ENCODE peak calls at places on chromosomes 5 and 9, in eight cellular contexts. E is upper lobe of left lung; V is MG63; N is NCI-H2029 treated with DMSO at 0.1 percent for 48 hours; D is CD4-positive, alpha-beta memory T cell; H is non-pigmented ciliary epithelial cell; S is GM23248; P is stimulated activated CD4-positive, alpha-beta T cell treated with anti-CD3 and anti-CD28 coated beads, Interleukin-1b, Interleukin-23, amount 100 ng/mL, for 1 hour. K is an unnamed sample.

GRCh38 chr5:65539827-65540226 is 23.1 kb downstream of the CENPK start:
- DNase-seq in V (no peak), N (no peak), D (no peak), S (peak), E (no peak), P (no peak), H (no peak), K (no peak)

GRCh38 chr5:159826351-159827222 is 89.7 kb upstream of the ADRA1B start:
- DNase-seq in P (no peak), E (peak), V (peak), S (peak), N (peak), H (peak), D (no peak), K (no peak)

GRCh38 chr9:125262217-125262991 is 778 bp downstream of the GAPVD1 start:
- DNase-seq in S (peak), E (no peak), D (peak), N (no peak), V (no peak), P (no peak), H (no peak), K (no peak)

GRCh38 chr9:130320697-130321080 is 55.1 kb downstream of the HMCN2 start:
- DNase-seq in S (no peak), P (no peak), V (no peak), E (peak), N (no peak), D (no peak), H (no peak), K (no peak)

GRCh38 chr5:157744055-157745011 is 821 bp downstream of the LSM11 start:
- DNase-seq in E (peak), D (peak), P (no peak), H (no peak), V (peak), S (peak), N (no peak), K (no peak)

GRCh38 chr5:124232517-124232916 is 513.9 kb downstream of the ZNF608 start:
- DNase-seq in H (no peak), P (no peak), S (no peak), V (no peak), E (no peak), N (no peak), D (no peak), K (no peak)

GRCh38 chr9:125674981-125675973 is 31.7 kb downstream of the MAPKAP1 start:
- DNase-seq in E (no peak), N (peak), V (no peak), S (peak), P (no peak), D (no peak), H (peak), K (peak)

GRCh38 chr9:104025945-104026344 is 68.2 kb upstream of the SMC2 start:
- DNase-seq in S (peak), P (no peak), N (no peak), H (no peak), V (no peak), E (no peak), D (no peak), K (no peak)

GRCh38 chr5:83277154-83277553 is 194.4 kb upstream of the VCAN start:
- DNase-seq in S (no peak), D (no peak), H (no peak), N (no peak), E (no peak), V (no peak), P (no peak), K (no peak)

GRCh38 chr9:111298831-111299603 is 31.0 kb downstream of the OR2K2 start:
- DNase-seq in E (no peak), H (no peak), P (no peak), V (peak), S (peak), D (peak), N (peak), K (peak)

GRCh38 chr9:108511200-108511756 is 344.5 kb downstream of the ACTL7B start:
- DNase-seq in S (peak), P (no peak), N (no peak), D (no peak), H (no peak), V (no peak), E (no peak), K (no peak)

GRCh38 chr5:132258102-132259060 is 885 bp downstream of the PDLIM4 start:
- DNase-seq in N (no peak), H (no peak), S (peak), P (no peak), D (no peak), V (peak), E (peak), K (no peak)

GRCh38 chr9:130137870-130138653 is 34.1 kb upstream of the NCS1 start:
- DNase-seq in E (peak), D (no peak), N (no peak), P (no peak), H (peak), V (peak), S (peak), K (peak)

GRCh38 chr5:12292610-12293204 is 388.5 kb upstream of the CTNND2 start:
- DNase-seq in D (no peak), P (no peak), V (no peak), N (no peak), E (no peak), S (peak), H (no peak), K (peak)

GRCh38 chr9:14140121-14140520 is 173.8 kb downstream of the NFIB start:
- DNase-seq in N (no peak), E (no peak), P (no peak), S (no peak), V (no peak), D (no peak), H (no peak), K (no peak)

GRCh38 chr9:109506097-109506712 is 8.1 kb upstream of the PTPN3 start:
- DNase-seq in D (no peak), P (no peak), S (no peak), N (peak), E (no peak), V (no peak), H (no peak), K (no peak)

K was measured in HS-27A.